ENCODE peak calls at places on chromosomes 1 and 21, in ten cellular contexts. K is T1000; H is activated naive CD4-positive, alpha-beta T cell; S is tibial nerve; O is T-helper 17 cell; Y is GM12864; W is HepG2; A is effector memory CD8-positive, alpha-beta T cell; U is NCI-H1092 treated with DMSO at 0.1 percent for 48 hours; G is activated gamma-delta T cell treated with Interleukin-2 at 50 U/mL for 16 hours. Q is an unnamed sample.

GRCh38 chr1:162094271-162094670 is 24.8 kb downstream of the NOS1AP start:
- DNase-seq in S (no peak), O (no peak), A (no peak), K (no peak), G (no peak), W (no peak), Y (no peak), U (no peak), H (no peak), Q (no peak)

GRCh38 chr1:16615253-16616252 is 2.2 kb upstream of the NBPF1 start:
- DNase-seq in G (peak), O (no peak), H (no peak), A (no peak), U (peak), K (no peak), S (no peak), Y (no peak), W (no peak), Q (no peak)

GRCh38 chr1:180551997-180552396 is 6.8 kb upstream of the OVAAL start:
- DNase-seq in W (no peak), O (no peak), S (no peak), H (no peak), K (no peak), U (no peak), Y (no peak), G (no peak), A (no peak), Q (no peak)

GRCh38 chr21:45749974-45750373 is 106.4 kb downstream of the PCBP3 start:
- DNase-seq in Y (no peak), A (no peak), S (no peak), G (no peak), K (no peak), U (no peak), H (no peak), O (no peak), W (no peak), Q (no peak)

GRCh38 chr1:234589064-234589765 is 20.8 kb downstream of the IRF2BP2 start:
- DNase-seq in G (no peak), U (no peak), H (no peak), A (no peak), W (no peak), O (no peak), K (no peak), S (no peak), Y (no peak), Q (no peak)

GRCh38 chr1:115717541-115717940 is 51.0 kb downstream of the CASQ2 start:
- DNase-seq in O (no peak), U (no peak), K (peak), Y (peak), A (no peak), W (peak), H (no peak), S (peak), G (peak), Q (no peak)

GRCh38 chr21:29029524-29029923 is 5.1 kb downstream of the USP16 start:
- DNase-seq in A (no peak), S (no peak), O (no peak), G (no peak), W (no peak), Y (no peak), U (no peak), H (no peak), K (no peak), Q (no peak)

GRCh38 chr1:98546319-98546718 is 115.2 kb upstream of the SNX7 start:
- DNase-seq in G (no peak), A (no peak), K (no peak), H (no peak), S (no peak), O (no peak), Y (no peak), W (no peak), U (no peak), Q (no peak)

GRCh38 chr1:6245869-6246496 is 2.0 kb downstream of the HES3 start:
- DNase-seq in S (no peak), H (no peak), A (peak), G (peak), U (peak), Y (no peak), K (no peak), O (peak), W (no peak), Q (no peak)

GRCh38 chr1:64516803-64517568 is 47.1 kb downstream of the CACHD1 start:
- DNase-seq in O (no peak), W (no peak), U (no peak), S (no peak), Y (no peak), H (no peak), G (no peak), K (no peak), A (no peak), Q (no peak)

GRCh38 chr1:162899422-162900168 is 38.6 kb upstream of the CCDC190 start:
- DNase-seq in U (no peak), S (no peak), W (no peak), O (no peak), G (no peak), Y (no peak), H (no peak), A (no peak), K (no peak), Q (no peak)

GRCh38 chr1:57424231-57425027 is 569 bp upstream of the DAB1 start:
- DNase-seq in A (no peak), K (peak), H (no peak), W (peak), O (no peak), U (peak), Y (no peak), S (no peak), G (no peak), Q (no peak)

GRCh38 chr1:24707659-24708058 is 37.6 kb upstream of the CLIC4 start:
- DNase-seq in A (no peak), O (no peak), U (no peak), K (no peak), S (no peak), W (no peak), G (no peak), Y (no peak), H (no peak), Q (no peak)

GRCh38 chr21:17930102-17930501 is 110.9 kb upstream of the C21orf91 start:
- DNase-seq in K (no peak), O (no peak), G (no peak), S (no peak), W (no peak), Y (no peak), U (no peak), A (no peak), H (no peak), Q (no peak)

GRCh38 chr1:162976628-162977027 is 92.5 kb upstream of the RGS4 start:
- DNase-seq in U (no peak), H (no peak), S (no peak), G (no peak), Y (no peak), K (no peak), A (no peak), W (no peak), O (no peak), Q (no peak)

GRCh38 chr1:62433861-62434611 is 2.8 kb upstream of the USP1 start:
- DNase-seq in A (no peak), S (no peak), K (no peak), O (no peak), U (no peak), H (no peak), Y (no peak), G (no peak), W (no peak), Q (no peak)

GRCh38 chr1:3652538-3653285 is 396 bp downstream of the TP73 start:
- DNase-seq in W (peak), Y (no peak), O (no peak), A (no peak), S (no peak), H (no peak), K (no peak), U (peak), G (no peak), Q (no peak)

GRCh38 chr1:42777860-42778259 is 6.9 kb upstream of the TMEM269 start:
- DNase-seq in U (peak), S (peak), A (no peak), O (no peak), H (no peak), K (no peak), W (peak), G (no peak), Y (no peak), Q (no peak)

GRCh38 chr1:42266253-42267135 is 68.5 kb downstream of the FOXJ3 start:
- DNase-seq in U (no peak), O (no peak), W (no peak), G (no peak), Y (no peak), S (no peak), K (no peak), A (no peak), H (no peak), Q (no peak)

GRCh38 chr1:5661196-5662130 is 330.8 kb downstream of the NPHP4 start:
- DNase-seq in W (no peak), K (no peak), Y (no peak), O (no peak), H (no peak), S (no peak), U (no peak), G (no peak), A (no peak), Q (no peak)

GRCh38 chr1:169928438-169929209 is 34.9 kb upstream of the SCYL3 start:
- DNase-seq in Y (no peak), U (peak), O (no peak), K (no peak), G (no peak), S (no peak), A (no peak), W (peak), H (no peak), Q (peak)

GRCh38 chr1:17475729-17476128 is 36.3 kb upstream of the RCC2 start:
- DNase-seq in G (no peak), S (no peak), Y (no peak), W (no peak), U (no peak), O (no peak), H (no peak), K (peak), A (no peak), Q (no peak)

GRCh38 chr21:45042664-45043161 is 31.7 kb upstream of the ADARB1 start:
- DNase-seq in U (no peak), S (no peak), W (no peak), Y (no peak), A (no peak), H (no peak), O (no peak), G (no peak), K (no peak), Q (no peak)

GRCh38 chr1:99682291-99682751 is 36.4 kb downstream of the PALMD start:
- DNase-seq in U (no peak), A (no peak), S (no peak), Y (no peak), K (peak), W (no peak), O (no peak), H (no peak), G (no peak), Q (no peak)

GRCh38 chr1:116987256-116987555 is 14.4 kb upstream of the CD101 start:
- DNase-seq in H (peak), U (no peak), S (no peak), Y (no peak), G (peak), O (peak), A (peak), W (no peak), K (no peak), Q (no peak)